ENCODE peak calls at places on chromosomes 6 and 20, in nine cellular contexts. O, M, I, N, Y, W, R, U and F are unnamed samples.

GRCh38 chr6:13733178-13733851 is 21.7 kb upstream of the RANBP9 start:
- DNase-seq in R (peak; percentile 83), O (peak; percentile 72), U (no peak), M (no peak), I (peak; percentile 84), Y (no peak), W (no peak), N (no peak), F (peak; percentile 66)

GRCh38 chr20:1803216-1804128 is 91.7 kb upstream of the SIRPA start:
- DNase-seq in O (peak; percentile 83), R (peak; percentile 70), I (peak; percentile 60), W (peak; percentile 84), N (peak; percentile 81), M (no peak), U (peak; percentile 86), Y (peak; percentile 93), F (peak; percentile 20)

GRCh38 chr6:40022867-40023266 is 88.6 kb upstream of the MOCS1 start:
- DNase-seq in M (no peak), I (no peak), W (no peak), N (no peak), O (no peak), R (no peak), Y (no peak), U (no peak), F (no peak)

GRCh38 chr6:71236926-71237425 is 51.6 kb upstream of the OGFRL1 start:
- DNase-seq in W (no peak), N (no peak), O (no peak), U (no peak), R (no peak), M (peak; percentile 24), Y (peak; percentile 2), I (no peak), F (no peak)

GRCh38 chr20:43670423-43670822 is 3.5 kb downstream of the MYBL2 start:
- DNase-seq in R (no peak), I (no peak), W (no peak), N (no peak), U (no peak), Y (no peak), M (no peak), O (no peak), F (no peak)

GRCh38 chr6:79031821-79032590 is 46.0 kb downstream of the PHIP start:
- DNase-seq in Y (no peak), O (no peak), W (no peak), U (no peak), I (no peak), N (no peak), M (no peak), R (peak; percentile 79), F (no peak)

GRCh38 chr20:5316188-5317158 is at the start of gene PROKR2:
- DNase-seq in O (peak; percentile 29), R (no peak), N (peak; percentile 82), M (no peak), Y (peak; percentile 88), I (peak; percentile 35), W (peak; percentile 59), U (no peak), F (no peak)

GRCh38 chr6:106253194-106253593 is 72.4 kb downstream of the ATG5 start:
- DNase-seq in U (no peak), W (no peak), I (no peak), Y (no peak), R (peak; percentile 49), N (no peak), M (no peak), O (no peak), F (no peak)

GRCh38 chr6:141700836-141701235 is 431.9 kb upstream of the GJE1 start:
- DNase-seq in N (no peak), Y (no peak), U (no peak), R (peak; percentile 50), O (peak; percentile 3), M (no peak), I (no peak), W (no peak), F (no peak)

GRCh38 chr6:67160820-67161219 is 1453.8 kb upstream of the EYS start:
- DNase-seq in M (peak; percentile 3), O (no peak), Y (no peak), N (no peak), I (no peak), R (no peak), U (no peak), W (no peak), F (no peak)

GRCh38 chr20:25064561-25064960 is 6.6 kb upstream of the ACSS1 start:
- DNase-seq in M (no peak), N (no peak), U (no peak), I (no peak), O (no peak), Y (peak; percentile 11), W (no peak), R (no peak), F (no peak)

GRCh38 chr6:91633374-91634184 is 1046.7 kb upstream of the MAP3K7 start:
- DNase-seq in W (no peak), U (no peak), Y (peak; percentile 18), I (peak; percentile 20), M (no peak), R (peak; percentile 1), N (no peak), O (no peak), F (no peak)

GRCh38 chr6:116206231-116206903 is 47.5 kb downstream of the TSPYL4 start:
- DNase-seq in Y (no peak), R (no peak), U (no peak), I (no peak), W (no peak), O (peak; percentile 24), M (no peak), N (no peak), F (no peak)

GRCh38 chr6:13479971-13480434 is 7.4 kb downstream of the GFOD1 start:
- DNase-seq in I (no peak), N (no peak), R (no peak), U (no peak), M (no peak), O (no peak), Y (no peak), W (no peak), F (no peak)

GRCh38 chr6:166540631-166541331 is 45.7 kb downstream of the RAMACL start:
- DNase-seq in Y (no peak), R (no peak), U (no peak), W (no peak), N (no peak), O (peak; percentile 29), I (no peak), M (no peak), F (no peak)

GRCh38 chr6:165439928-165440554 is 130.6 kb upstream of the C6orf118 start:
- DNase-seq in Y (peak; percentile 61), U (no peak), W (peak; percentile 15), M (peak; percentile 4), I (no peak), R (peak; percentile 55), N (no peak), O (peak; percentile 41), F (no peak)

GRCh38 chr6:167113935-167114910 is 8.7 kb upstream of the CCR6 start:
- DNase-seq in W (no peak), R (no peak), U (no peak), N (no peak), I (no peak), Y (no peak), O (no peak), M (peak; percentile 96), F (no peak)

GRCh38 chr20:6178537-6178936 is 55.7 kb upstream of the FERMT1 start:
- DNase-seq in O (peak; percentile 24), R (peak; percentile 58), U (no peak), Y (peak; percentile 44), N (no peak), M (peak; percentile 13), W (peak; percentile 39), I (no peak), F (no peak)

GRCh38 chr20:59948828-59949720 is 8.9 kb downstream of the FAM217B start:
- DNase-seq in O (peak; percentile 62), Y (peak; percentile 62), I (peak; percentile 28), W (no peak), U (no peak), M (peak; percentile 70), N (no peak), R (peak; percentile 82), F (peak; percentile 6)

GRCh38 chr6:35073766-35074471 is 67.2 kb downstream of the TCP11 start:
- DNase-seq in N (no peak), M (no peak), U (peak; percentile 18), Y (no peak), I (no peak), O (no peak), W (no peak), R (no peak), F (no peak)
- H3K4me1 ChIP-seq in N (no peaks in the 10 kb centered on the region), M (no peaks in the 10 kb centered on the region), U (no peaks in the 10 kb centered on the region), Y (peaks cover 2% of the 10 kb centered on the region), I (no peaks in the 10 kb centered on the region), O (no peaks in the 10 kb centered on the region), W (no peaks in the 10 kb centered on the region), R (no peaks in the 10 kb centered on the region), F (no peaks in the 10 kb centered on the region)

GRCh38 chr6:10401632-10402223 is 13.1 kb downstream of the TFAP2A start:
- DNase-seq in U (no peak), I (no peak), Y (no peak), O (no peak), M (no peak), W (no peak), R (no peak), N (no peak), F (no peak)
- H3K4me1 ChIP-seq in U (peaks cover 5% of the 10 kb centered on the region), I (no peaks in the 10 kb centered on the region), Y (no peaks in the 10 kb centered on the region), O (peaks cover 64% of the 10 kb centered on the region), M (peaks cover 15% of the 10 kb centered on the region), W (no peaks in the 10 kb centered on the region), R (peaks cover 8% of the 10 kb centered on the region), N (peaks cover 3% of the 10 kb centered on the region), F (peaks cover 12% of the 10 kb centered on the region)

GRCh38 chr6:136763716-136764521 is 28.4 kb downstream of the MAP3K5 start:
- DNase-seq in U (no peak), R (no peak), I (no peak), W (no peak), N (no peak), Y (no peak), O (no peak), M (peak; percentile 77), F (no peak)

GRCh38 chr6:136763255-136763654 is 29.0 kb downstream of the MAP3K5 start:
- DNase-seq in I (no peak), O (no peak), Y (no peak), M (no peak), U (no peak), R (no peak), W (no peak), N (no peak), F (no peak)

GRCh38 chr6:136766274-136766673 is 26.0 kb downstream of the MAP3K5 start:
- DNase-seq in M (no peak), Y (no peak), O (no peak), I (no peak), R (no peak), U (no peak), N (no peak), W (no peak), F (no peak)

GRCh38 chr6:136762022-136762975 is 30.0 kb downstream of the MAP3K5 start:
- DNase-seq in R (no peak), N (no peak), U (no peak), I (no peak), O (no peak), Y (no peak), M (peak; percentile 41), W (no peak), F (no peak)

GRCh38 chr6:136764522-136764993 is 27.7 kb downstream of the MAP3K5 start:
- DNase-seq in N (no peak), R (no peak), U (no peak), M (peak; percentile 83), W (no peak), I (no peak), Y (no peak), O (no peak), F (no peak)
- H3K4me1 ChIP-seq in N (peaks cover 1% of the 10 kb centered on the region), R (peaks cover 33% of the 10 kb centered on the region), U (peaks cover 77% of the 10 kb centered on the region), M (peaks cover 83% of the 10 kb centered on the region), W (no peaks in the 10 kb centered on the region), I (peaks cover 16% of the 10 kb centered on the region), Y (no peaks in the 10 kb centered on the region), O (peaks cover 43% of the 10 kb centered on the region), F (peaks cover 55% of the 10 kb centered on the region)

GRCh38 chr20:33275871-33276270 is 7.1 kb upstream of the BPIFB1 start:
- DNase-seq in R (no peak), N (no peak), U (no peak), Y (no peak), M (no peak), O (no peak), W (no peak), I (no peak), F (no peak)
- H3K4me1 ChIP-seq in R (peaks cover 25% of the 10 kb centered on the region), N (no peaks in the 10 kb centered on the region), U (no peaks in the 10 kb centered on the region), Y (peaks cover 13% of the 10 kb centered on the region), M (no peaks in the 10 kb centered on the region), O (no peaks in the 10 kb centered on the region), W (peaks cover 10% of the 10 kb centered on the region), I (no peaks in the 10 kb centered on the region), F (peaks cover 8% of the 10 kb centered on the region)